ENCODE peak calls at places on chromosomes 5 and 9, in six cellular contexts. G, R, L, B, O and K are unnamed samples.

GRCh38 chr5:1159774-1160406 is 41.5 kb upstream of the SLC6A19 start:
- DNase-seq in B (no peak), R (no peak), O (no peak), L (no peak), G (no peak), K (no peak)

GRCh38 chr9:93223241-93224180 is 39.6 kb downstream of the WNK2 start:
- DNase-seq in B (peak; percentile 63), G (no peak), L (no peak), R (no peak), O (no peak), K (no peak)

GRCh38 chr5:53233653-53234405 is 124.3 kb upstream of the MOCS2 start:
- DNase-seq in B (peak; percentile 46), O (no peak), R (no peak), G (no peak), L (no peak), K (no peak)

GRCh38 chr9:107809859-107810492 is 320.4 kb upstream of the KLF4 start:
- DNase-seq in R (peak; percentile 51), O (no peak), L (peak; percentile 47), B (peak; percentile 68), G (no peak), K (no peak)

GRCh38 chr5:34957857-34958690 is 28.7 kb downstream of the DNAJC21 start:
- DNase-seq in L (peak; percentile 52), O (no peak), G (no peak), R (peak; percentile 52), B (peak; percentile 36), K (peak; percentile 2)

GRCh38 chr5:73499187-73499586 is 945 bp downstream of the BTF3 start:
- DNase-seq in R (peak; percentile 38), O (no peak), L (no peak), G (no peak), B (no peak), K (no peak)

GRCh38 chr5:16841416-16841815 is 94.7 kb downstream of the MYO10 start:
- DNase-seq in L (no peak), B (no peak), R (no peak), G (no peak), O (no peak), K (no peak)

GRCh38 chr5:74516217-74516636 is 124.3 kb downstream of the ENC1 start:
- DNase-seq in G (no peak), R (peak; percentile 71), B (peak; percentile 49), O (peak; percentile 34), L (peak; percentile 99), K (no peak)

GRCh38 chr5:34480810-34481528 is 175.2 kb upstream of the RAI14 start:
- DNase-seq in G (no peak), B (no peak), O (no peak), L (no peak), R (no peak), K (no peak)

GRCh38 chr5:10913846-10914245 is 152.8 kb upstream of the DAP start:
- DNase-seq in L (peak; percentile 29), G (no peak), R (peak; percentile 77), O (no peak), B (peak; percentile 98), K (no peak)

GRCh38 chr5:102296229-102296817 is at the start of gene SLCO4C1:
- DNase-seq in O (peak; percentile 87), B (no peak), L (peak; percentile 96), G (peak; percentile 98), R (peak; percentile 73), K (peak; percentile 76)

GRCh38 chr5:53578854-53579253 is 18.4 kb downstream of the NDUFS4 start:
- DNase-seq in R (no peak), B (no peak), G (no peak), O (no peak), L (no peak), K (no peak)

GRCh38 chr5:157539623-157540022 is 36.0 kb downstream of the ADAM19 start:
- DNase-seq in O (no peak), B (peak; percentile 43), L (no peak), R (peak; percentile 85), G (no peak), K (no peak)

GRCh38 chr5:177086918-177087706 is 397 bp downstream of the FGFR4 start:
- DNase-seq in G (peak; percentile 87), B (no peak), R (peak; percentile 64), O (peak; percentile 25), L (peak; percentile 87), K (peak; percentile 36)
- H3K18ac ChIP-seq in G (peak overlapping the region; percentile 80), B (no peak overlapping the region), R (peak overlapping the region; percentile 79), O (peak overlapping the region; percentile 68), L (peak overlapping the region; percentile 33), K (peak overlapping the region; percentile 96)

GRCh38 chr9:121201045-121201737 is 478 bp downstream of the RAB14 start:
- DNase-seq in L (peak; percentile 49), O (no peak), B (no peak), R (no peak), G (no peak), K (peak; percentile 24)

GRCh38 chr9:121200346-121200745 is 1.3 kb downstream of the RAB14 start:
- DNase-seq in O (no peak), R (no peak), B (no peak), L (no peak), G (no peak), K (no peak)

GRCh38 chr9:121198512-121199042 is 3.1 kb downstream of the RAB14 start:
- DNase-seq in R (no peak), O (no peak), B (no peak), L (no peak), G (no peak), K (no peak)

GRCh38 chr9:121201738-121202533 is at the start of gene RAB14:
- DNase-seq in L (peak; percentile 98), O (peak; percentile 93), G (peak; percentile 98), B (peak; percentile 97), R (peak; percentile 97), K (peak; percentile 96)

DNA sequence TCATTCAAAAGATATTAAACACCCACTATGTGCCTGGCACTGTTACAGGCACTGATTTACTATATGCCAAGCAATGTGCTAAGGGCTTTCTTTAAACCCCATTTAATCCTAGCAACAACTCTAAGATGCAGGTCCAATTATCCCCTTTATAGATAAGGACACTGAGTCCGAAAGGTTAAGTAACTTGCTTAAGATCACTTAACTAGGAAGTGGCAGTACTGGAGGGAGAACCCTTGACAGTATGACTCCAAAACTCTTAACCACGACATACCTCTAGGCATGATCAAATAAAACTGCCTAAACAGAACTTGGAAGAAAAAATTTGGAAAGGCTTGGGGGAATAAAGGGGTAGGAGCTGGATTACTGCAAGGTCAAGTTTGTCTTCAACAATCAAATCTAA is 1.7 kb downstream of the RAB14 start:
- DNase-seq in O (no peak), G (no peak), R (peak; percentile 28), L (peak; percentile 31), B (peak; percentile 21), K (no peak)
- H3K18ac ChIP-seq in O (no peak overlapping the region), G (no peak overlapping the region), R (no peak overlapping the region), L (no peak overlapping the region), B (no peak overlapping the region), K (no peak overlapping the region)

GRCh38 chr9:114157516-114158176 is 2.3 kb downstream of the COL27A1 start:
- DNase-seq in B (peak; percentile 69), R (peak; percentile 82), O (no peak), G (no peak), L (no peak), K (no peak)

GRCh38 chr9:114155967-114156294 is 594 bp downstream of the COL27A1 start:
- DNase-seq in O (no peak), B (no peak), G (no peak), L (no peak), R (no peak), K (no peak)

GRCh38 chr9:114156311-114156657 is 947 bp downstream of the COL27A1 start:
- DNase-seq in G (no peak), B (no peak), R (no peak), O (no peak), L (no peak), K (no peak)

GRCh38 chr9:114155263-114155966 is at the start of gene COL27A1:
- DNase-seq in O (peak; percentile 49), R (peak; percentile 81), G (peak; percentile 90), L (peak; percentile 90), B (peak; percentile 70), K (peak; percentile 88)

GRCh38 chr9:114156658-114157421 is 1.5 kb downstream of the COL27A1 start:
- DNase-seq in R (peak; percentile 90), L (peak; percentile 61), G (peak; percentile 55), B (peak; percentile 84), O (no peak), K (no peak)
- H3K18ac ChIP-seq in R (peak overlapping the region; percentile 85), L (peak overlapping the region; percentile 94), G (no peak overlapping the region), B (peak overlapping the region; percentile 51), O (peak overlapping the region; percentile 24), K (peak overlapping the region; percentile 85)

GRCh38 chr5:173330856-173331206 is 2.6 kb upstream of the STC2 start:
- DNase-seq in L (no peak), B (no peak), R (no peak), O (no peak), G (no peak), K (no peak)

GRCh38 chr5:173330151-173330855 is 2.1 kb upstream of the STC2 start:
- DNase-seq in L (peak; percentile 44), O (no peak), G (no peak), R (peak; percentile 37), B (no peak), K (no peak)

GRCh38 chr5:173328896-173329369 is 719 bp upstream of the STC2 start:
- DNase-seq in L (peak; percentile 94), R (peak; percentile 91), G (peak; percentile 79), B (peak; percentile 80), O (no peak), K (no peak)

GRCh38 chr5:173327948-173328895 is at the start of gene STC2:
- DNase-seq in G (peak; percentile 98), L (peak; percentile 99), R (peak; percentile 94), B (peak; percentile 94), O (peak; percentile 91), K (peak; percentile 85)

DNA sequence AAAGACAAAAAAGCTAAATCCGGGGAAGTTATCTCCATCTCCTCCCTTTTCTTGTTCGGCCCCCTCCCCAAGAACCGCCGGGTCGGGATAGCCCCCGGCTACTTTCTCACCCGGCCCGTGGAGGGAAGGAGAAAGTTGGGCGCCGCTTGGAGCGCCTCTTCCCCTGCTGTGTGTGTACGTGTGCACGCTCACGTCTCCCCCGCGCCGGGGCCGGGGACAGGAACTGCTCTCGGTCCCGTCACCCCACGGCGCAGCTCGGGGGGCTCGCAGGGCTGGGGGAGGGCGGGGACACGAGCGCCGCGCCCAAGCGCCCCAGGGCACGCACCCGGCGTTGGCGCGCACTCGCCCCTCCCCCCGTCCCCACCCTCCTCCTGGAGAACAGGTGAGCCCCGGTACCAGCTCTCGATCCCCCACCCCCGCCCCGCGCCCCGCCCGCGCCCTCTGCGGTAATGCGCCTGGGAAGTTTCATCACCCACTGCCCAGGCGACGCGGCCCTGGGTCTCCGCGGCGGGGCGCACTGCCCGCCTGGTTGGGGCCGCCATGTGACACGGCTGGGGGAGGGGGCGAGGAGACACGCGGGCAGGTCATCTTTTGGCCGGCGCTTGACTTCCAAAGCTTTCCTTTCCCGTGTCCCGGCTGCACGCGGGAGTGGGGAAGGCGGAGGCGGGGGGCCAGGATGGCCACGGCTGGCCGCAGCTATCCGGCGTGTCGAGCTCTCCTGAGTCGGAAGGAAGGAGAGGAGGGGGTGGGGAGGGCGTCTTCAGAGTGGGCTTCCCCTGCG is 1.3 kb upstream of the STC2 start:
- DNase-seq in R (peak; percentile 54), L (peak; percentile 89), O (no peak), G (peak; percentile 83), B (no peak), K (no peak)
- H3K18ac ChIP-seq in R (peak overlapping the region; percentile 72), L (peak overlapping the region; percentile 92), O (peak overlapping the region; percentile 97), G (peak overlapping the region; percentile 83), B (peak overlapping the region; percentile 80), K (peak overlapping the region; percentile 92)

GRCh38 chr5:62208218-62208852 is 97.7 kb upstream of the KIF2A start:
- DNase-seq in R (no peak), L (peak; percentile 65), O (no peak), B (no peak), G (no peak), K (no peak)
- H3K18ac ChIP-seq in R (no peak overlapping the region), L (no peak overlapping the region), O (no peak overlapping the region), B (no peak overlapping the region), G (no peak overlapping the region), K (no peak overlapping the region)